ENCODE peak calls at places on chromosomes 1 and 21, in four cellular contexts. One of them, this sample, is unnamed.

GRCh38 chr1:206766251-206766856 is 4.2 kb upstream of the IL19 start:
- DNase-seq in thoracic aorta: no peak
- DNase-seq in MM.1S: peak
- DNase-seq in upper lobe of right lung: peak
- DNase-seq in this sample: peak

GRCh38 chr1:166971252-166971651 is 4.1 kb downstream of the ILDR2 start:
- DNase-seq in MM.1S: no peak
- DNase-seq in upper lobe of right lung: no peak
- DNase-seq in thoracic aorta: no peak
- DNase-seq in this sample: no peak

GRCh38 chr1:107767156-107767582 is 197.8 kb downstream of the VAV3 start:
- DNase-seq in MM.1S: no peak
- DNase-seq in upper lobe of right lung: no peak
- DNase-seq in thoracic aorta: no peak
- DNase-seq in this sample: peak

GRCh38 chr1:67956096-67956495 is 94.3 kb downstream of the DIRAS3 start:
- DNase-seq in upper lobe of right lung: no peak
- DNase-seq in thoracic aorta: no peak
- DNase-seq in MM.1S: no peak
- DNase-seq in this sample: no peak

GRCh38 chr1:112344754-112345423 is 51.1 kb upstream of the CTTNBP2NL start:
- DNase-seq in upper lobe of right lung: no peak
- DNase-seq in thoracic aorta: no peak
- DNase-seq in MM.1S: no peak
- DNase-seq in this sample: no peak

GRCh38 chr1:223628858-223629257 is 36.6 kb downstream of the CAPN8 start:
- DNase-seq in MM.1S: no peak
- DNase-seq in thoracic aorta: no peak
- DNase-seq in upper lobe of right lung: no peak
- DNase-seq in this sample: no peak

GRCh38 chr1:15900662-15901279 is 53.3 kb downstream of the SPEN start:
- DNase-seq in MM.1S: no peak
- DNase-seq in upper lobe of right lung: no peak
- DNase-seq in thoracic aorta: no peak
- DNase-seq in this sample: no peak

GRCh38 chr1:169795687-169796086 is 980 bp upstream of the METTL18 start:
- DNase-seq in upper lobe of right lung: no peak
- DNase-seq in MM.1S: peak
- DNase-seq in thoracic aorta: no peak
- DNase-seq in this sample: no peak

GRCh38 chr1:18575620-18576019 is 55.0 kb upstream of the PAX7 start:
- DNase-seq in MM.1S: no peak
- DNase-seq in thoracic aorta: no peak
- DNase-seq in upper lobe of right lung: peak
- DNase-seq in this sample: peak

GRCh38 chr21:25960423-25960822 is 210.1 kb downstream of the APP start:
- DNase-seq in thoracic aorta: no peak
- DNase-seq in upper lobe of right lung: no peak
- DNase-seq in MM.1S: no peak
- DNase-seq in this sample: no peak

GRCh38 chr1:36924282-36924791 is 110.0 kb downstream of the GRIK3 start:
- DNase-seq in MM.1S: peak
- DNase-seq in thoracic aorta: no peak
- DNase-seq in upper lobe of right lung: no peak
- DNase-seq in this sample: peak

GRCh38 chr1:28840928-28841544 is 29.1 kb downstream of the OPRD1 start:
- DNase-seq in thoracic aorta: no peak
- DNase-seq in MM.1S: no peak
- DNase-seq in upper lobe of right lung: no peak
- DNase-seq in this sample: no peak

GRCh38 chr1:230047114-230047865 is 19.7 kb upstream of the GALNT2 start:
- DNase-seq in upper lobe of right lung: no peak
- DNase-seq in thoracic aorta: no peak
- DNase-seq in MM.1S: no peak
- DNase-seq in this sample: no peak

GRCh38 chr1:19329611-19330010 is 17.5 kb downstream of the SLC66A1 start:
- DNase-seq in MM.1S: no peak
- DNase-seq in upper lobe of right lung: no peak
- DNase-seq in thoracic aorta: no peak
- DNase-seq in this sample: no peak

GRCh38 chr1:202293620-202294019 is 48.1 kb downstream of the UBE2T start:
- DNase-seq in upper lobe of right lung: no peak
- DNase-seq in thoracic aorta: no peak
- DNase-seq in MM.1S: no peak
- DNase-seq in this sample: no peak

GRCh38 chr1:91757760-91758545 is 128.0 kb downstream of the TGFBR3 start:
- DNase-seq in thoracic aorta: no peak
- DNase-seq in MM.1S: no peak
- DNase-seq in upper lobe of right lung: no peak
- DNase-seq in this sample: no peak

GRCh38 chr1:60268451-60268850 is 194.9 kb upstream of the C1orf87 start:
- DNase-seq in thoracic aorta: no peak
- DNase-seq in upper lobe of right lung: no peak
- DNase-seq in MM.1S: no peak
- DNase-seq in this sample: no peak

GRCh38 chr21:17461582-17461981 is 51.3 kb upstream of the CXADR start:
- DNase-seq in thoracic aorta: no peak
- DNase-seq in MM.1S: no peak
- DNase-seq in upper lobe of right lung: no peak
- DNase-seq in this sample: peak

GRCh38 chr1:1664941-1665814 is 6.4 kb upstream of the CDK11B start:
- DNase-seq in upper lobe of right lung: peak
- DNase-seq in MM.1S: no peak
- DNase-seq in thoracic aorta: no peak
- DNase-seq in this sample: no peak

GRCh38 chr21:33754493-33754892 is 112.2 kb downstream of the ITSN1 start:
- DNase-seq in thoracic aorta: no peak
- DNase-seq in MM.1S: no peak
- DNase-seq in upper lobe of right lung: no peak
- DNase-seq in this sample: peak

GRCh38 chr21:43573921-43574320 is 85.4 kb downstream of the HSF2BP start:
- DNase-seq in upper lobe of right lung: no peak
- DNase-seq in thoracic aorta: no peak
- DNase-seq in MM.1S: no peak
- DNase-seq in this sample: no peak

GRCh38 chr1:213549982-213550381 is 437.8 kb upstream of the PROX1 start:
- DNase-seq in MM.1S: no peak
- DNase-seq in thoracic aorta: no peak
- DNase-seq in upper lobe of right lung: no peak
- DNase-seq in this sample: no peak

GRCh38 chr1:215749423-215749822 is 182.3 kb downstream of the KCTD3 start:
- DNase-seq in thoracic aorta: no peak
- DNase-seq in MM.1S: no peak
- DNase-seq in upper lobe of right lung: no peak
- DNase-seq in this sample: peak

GRCh38 chr1:26694597-26695416 is 1.0 kb upstream of the ARID1A start:
- DNase-seq in MM.1S: peak
- DNase-seq in upper lobe of right lung: no peak
- DNase-seq in thoracic aorta: no peak
- DNase-seq in this sample: no peak

GRCh38 chr1:91282695-91283420 is 121.8 kb downstream of the HFM1 start:
- DNase-seq in thoracic aorta: no peak
- DNase-seq in MM.1S: peak
- DNase-seq in upper lobe of right lung: no peak
- DNase-seq in this sample: peak

GRCh38 chr1:227170361-227171166 is 147.7 kb downstream of the CDC42BPA start:
- DNase-seq in thoracic aorta: no peak
- DNase-seq in upper lobe of right lung: no peak
- DNase-seq in MM.1S: no peak
- DNase-seq in this sample: peak

GRCh38 chr1:15525043-15525958 is 1.3 kb upstream of the CASP9 start:
- DNase-seq in thoracic aorta: peak
- DNase-seq in upper lobe of right lung: peak
- DNase-seq in MM.1S: peak
- DNase-seq in this sample: no peak

GRCh38 chr1:61287014-61287413 is 204.7 kb downstream of the NFIA start:
- DNase-seq in thoracic aorta: no peak
- DNase-seq in upper lobe of right lung: no peak
- DNase-seq in MM.1S: no peak
- DNase-seq in this sample: peak

GRCh38 chr21:33586927-33587326 is 1.6 kb downstream of the DONSON start:
- DNase-seq in MM.1S: no peak
- DNase-seq in upper lobe of right lung: no peak
- DNase-seq in thoracic aorta: no peak
- DNase-seq in this sample: no peak

GRCh38 chr1:232657426-232657825 is 27.5 kb upstream of the SIPA1L2 start:
- DNase-seq in thoracic aorta: no peak
- DNase-seq in upper lobe of right lung: no peak
- DNase-seq in MM.1S: no peak
- DNase-seq in this sample: peak

GRCh38 chr1:188062456-188062855 is 1233.7 kb downstream of the PLA2G4A start:
- DNase-seq in MM.1S: no peak
- DNase-seq in upper lobe of right lung: no peak
- DNase-seq in thoracic aorta: no peak
- DNase-seq in this sample: peak

GRCh38 chr1:9593492-9594465 is 5.1 kb downstream of the TMEM201 start:
- DNase-seq in MM.1S: no peak
- DNase-seq in upper lobe of right lung: peak
- DNase-seq in thoracic aorta: no peak
- DNase-seq in this sample: peak

GRCh38 chr21:31520506-31521163 is 138.9 kb upstream of the SOD1 start:
- DNase-seq in MM.1S: no peak
- DNase-seq in upper lobe of right lung: no peak
- DNase-seq in thoracic aorta: no peak
- DNase-seq in this sample: no peak

GRCh38 chr1:62774971-62775578 is 8.9 kb upstream of the ATG4C start:
- DNase-seq in upper lobe of right lung: no peak
- DNase-seq in thoracic aorta: no peak
- DNase-seq in MM.1S: no peak
- DNase-seq in this sample: peak

GRCh38 chr1:67540025-67540732 is 110.0 kb upstream of the SERBP1 start:
- DNase-seq in thoracic aorta: no peak
- DNase-seq in upper lobe of right lung: no peak
- DNase-seq in MM.1S: no peak
- DNase-seq in this sample: no peak

GRCh38 chr1:149986486-149987296 is 23.8 kb downstream of the OTUD7B start:
- DNase-seq in MM.1S: no peak
- DNase-seq in upper lobe of right lung: no peak
- DNase-seq in thoracic aorta: no peak
- DNase-seq in this sample: peak

GRCh38 chr1:41152622-41153044 is 89.5 kb downstream of the SCMH1 start:
- DNase-seq in MM.1S: no peak
- DNase-seq in thoracic aorta: no peak
- DNase-seq in upper lobe of right lung: no peak
- DNase-seq in this sample: peak

GRCh38 chr1:9385801-9386573 is 93.3 kb downstream of the SPSB1 start:
- DNase-seq in upper lobe of right lung: no peak
- DNase-seq in thoracic aorta: no peak
- DNase-seq in MM.1S: no peak
- DNase-seq in this sample: no peak

GRCh38 chr1:236425031-236425663 is 31.1 kb downstream of the EDARADD start:
- DNase-seq in MM.1S: peak
- DNase-seq in upper lobe of right lung: no peak
- DNase-seq in thoracic aorta: no peak
- DNase-seq in this sample: no peak

GRCh38 chr1:119687391-119688079 is 24.2 kb upstream of the PHGDH start:
- DNase-seq in upper lobe of right lung: no peak
- DNase-seq in thoracic aorta: no peak
- DNase-seq in MM.1S: no peak
- DNase-seq in this sample: no peak
- H3K4me3 ChIP-seq in upper lobe of right lung: no peak
- H3K4me3 ChIP-seq in thoracic aorta: no peak
- H3K4me3 ChIP-seq in MM.1S: no peak
- H3K4me3 ChIP-seq in this sample: no peak

DNA sequence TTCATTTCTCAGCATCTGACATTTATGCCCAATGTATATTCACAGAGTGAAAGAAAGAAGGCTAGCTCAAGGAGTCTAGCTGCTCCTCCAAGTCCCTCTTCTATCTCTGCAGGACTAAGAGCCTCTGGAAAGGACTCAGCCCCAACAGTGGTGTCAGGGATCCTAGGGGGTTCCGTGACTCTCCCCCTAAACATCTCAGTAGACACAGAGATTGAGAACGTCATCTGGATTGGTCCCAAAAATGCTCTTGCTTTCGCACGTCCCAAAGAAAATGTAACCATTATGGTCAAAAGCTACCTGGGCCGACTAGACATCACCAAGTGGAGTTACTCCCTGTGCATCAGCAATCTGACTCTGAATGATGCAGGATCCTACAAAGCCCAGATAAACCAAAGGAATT is 3.7 kb downstream of the LY9 start:
- DNase-seq in upper lobe of right lung: no peak
- DNase-seq in thoracic aorta: no peak
- DNase-seq in MM.1S: no peak
- DNase-seq in this sample: no peak
- H3K4me3 ChIP-seq in upper lobe of right lung: no peak
- H3K4me3 ChIP-seq in thoracic aorta: no peak
- H3K4me3 ChIP-seq in MM.1S: peak
- H3K4me3 ChIP-seq in this sample: no peak

GRCh38 chr21:39345440-39345839 is 3.4 kb downstream of the HMGN1 start:
- DNase-seq in MM.1S: no peak
- DNase-seq in thoracic aorta: no peak
- DNase-seq in upper lobe of right lung: no peak
- DNase-seq in this sample: no peak
- H3K4me3 ChIP-seq in MM.1S: no peak
- H3K4me3 ChIP-seq in thoracic aorta: no peak
- H3K4me3 ChIP-seq in upper lobe of right lung: no peak
- H3K4me3 ChIP-seq in this sample: no peak

DNA sequence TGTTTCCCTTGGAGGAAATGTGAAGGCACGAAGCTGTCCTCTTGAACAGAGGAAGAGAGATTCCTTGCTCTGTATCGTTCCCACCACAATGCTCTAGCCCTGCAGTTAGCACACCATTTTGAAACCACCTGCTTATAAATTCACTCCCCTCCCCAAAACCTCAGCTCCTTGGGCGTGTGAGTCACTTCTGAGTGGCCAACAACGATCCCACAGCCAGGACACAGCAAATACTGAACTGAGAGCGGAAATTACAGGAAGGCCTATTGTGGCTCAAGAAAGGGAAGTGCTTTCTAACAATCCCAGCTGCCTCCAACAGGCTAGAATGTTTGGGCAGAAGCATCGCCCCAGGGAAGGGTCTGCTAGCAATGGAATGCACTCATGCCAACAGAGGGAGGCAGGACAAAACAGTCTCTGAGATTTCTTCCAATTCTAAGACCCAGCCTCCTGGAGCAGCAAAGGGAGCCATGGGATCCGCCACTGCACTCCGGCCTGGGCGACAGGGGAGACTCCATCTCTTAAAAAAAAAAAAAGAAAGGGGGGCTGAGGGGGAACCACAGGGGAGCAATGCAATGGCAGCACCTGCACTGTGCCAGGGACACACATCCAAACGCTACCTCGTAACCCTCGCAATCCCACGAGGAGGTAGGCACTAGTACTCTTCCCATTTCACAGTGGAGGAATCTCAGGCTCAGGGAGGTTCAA is 1.9 kb downstream of the TMEM53 start:
- DNase-seq in upper lobe of right lung: peak
- DNase-seq in thoracic aorta: no peak
- DNase-seq in MM.1S: no peak
- DNase-seq in this sample: peak
- H3K4me3 ChIP-seq in upper lobe of right lung: no peak
- H3K4me3 ChIP-seq in thoracic aorta: no peak
- H3K4me3 ChIP-seq in MM.1S: no peak
- H3K4me3 ChIP-seq in this sample: no peak